ENCODE peak calls at places on chromosomes 5 and 9, in four cellular contexts. Z is activated CD8-positive, alpha-beta memory T cell treated with anti-CD3 and anti-CD28 coated beads, Interleukin-2, amount 10 ng/mL, durations not matched to agents 7 days and 5 days; N is astrocyte of the spinal cord; R is HL-60. E is an unnamed sample.

GRCh38 chr5:37665889-37666288 is 174.0 kb downstream of the GDNF start:
- DNase-seq in Z (no peak), N (peak), R (no peak), E (no peak)

GRCh38 chr5:33738967-33739366 is 152.8 kb downstream of the ADAMTS12 start:
- DNase-seq in Z (no peak), N (no peak), R (no peak), E (no peak)

GRCh38 chr5:122077451-122078115 is 476 bp downstream of the LOX start:
- DNase-seq in Z (no peak), N (no peak), R (no peak), E (no peak)

GRCh38 chr9:31608413-31608812 is 776.0 kb upstream of the ACO1 start:
- DNase-seq in Z (no peak), N (peak), R (no peak), E (peak)

GRCh38 chr5:140794594-140795258 is at the start of gene PCDHA2:
- DNase-seq in Z (no peak), N (no peak), R (no peak), E (no peak)

GRCh38 chr5:109191153-109191558 is 218.6 kb downstream of the PJA2 start:
- DNase-seq in Z (peak), N (peak), R (no peak), E (peak)

GRCh38 chr5:181191526-181192336 is 13.3 kb downstream of the TRIM7 start:
- DNase-seq in Z (peak), N (peak), R (peak), E (peak)

GRCh38 chr5:179873176-179873575 is 14.6 kb upstream of the MRNIP start:
- DNase-seq in Z (no peak), N (no peak), R (no peak), E (no peak)

GRCh38 chr5:96142786-96143434 is 181.3 kb upstream of the ELL2 start:
- DNase-seq in Z (no peak), N (no peak), R (no peak), E (no peak)

GRCh38 chr5:8012131-8012977 is 143.4 kb downstream of the MTRR start:
- DNase-seq in Z (no peak), N (no peak), R (no peak), E (no peak)

GRCh38 chr9:129895376-129896268 is 60.4 kb downstream of the USP20 start:
- DNase-seq in Z (no peak), N (no peak), R (no peak), E (no peak)

GRCh38 chr9:36151306-36152210 is 15.0 kb downstream of the GLIPR2 start:
- DNase-seq in Z (peak), N (peak), R (peak), E (no peak)

GRCh38 chr9:125655074-125655633 is 51.9 kb downstream of the MAPKAP1 start:
- DNase-seq in Z (no peak), N (no peak), R (no peak), E (no peak)

GRCh38 chr5:6714221-6715041 is 1.2 kb downstream of the TENT4A start:
- DNase-seq in Z (no peak), N (no peak), R (no peak), E (no peak)

GRCh38 chr5:159426694-159427093 is 96.4 kb upstream of the IL12B start:
- DNase-seq in Z (no peak), N (no peak), R (no peak), E (no peak)